ENCODE peak calls at places on chromosomes 2 and 18, in four cellular contexts. P, F, B and J are unnamed samples.

GRCh38 chr2:128310094-128310716 is 8.5 kb downstream of the HS6ST1 start:
- DNase-seq in P (no peak), F (peak; percentile 14), B (no peak), J (peak; percentile 37)

GRCh38 chr2:96985181-96985580 is 1.2 kb downstream of the FAM178B start:
- DNase-seq in P (no peak), F (no peak), B (peak; percentile 9), J (peak; percentile 70)

GRCh38 chr2:146135245-146135644 is 1615.3 kb upstream of the ZEB2 start:
- DNase-seq in P (no peak), F (no peak), B (no peak), J (peak; percentile 32)

GRCh38 chr18:61334491-61334850 is 1.2 kb downstream of the CDH20 start:
- DNase-seq in P (no peak), F (no peak), B (no peak), J (no peak)

GRCh38 chr2:156517419-156517818 is 81.2 kb downstream of the GPD2 start:
- DNase-seq in P (no peak), F (no peak), B (no peak), J (no peak)

GRCh38 chr2:160747771-160748170 is 254.2 kb upstream of the RBMS1 start:
- DNase-seq in P (no peak), F (no peak), B (no peak), J (no peak)

GRCh38 chr2:150528861-150529801 is 41.7 kb upstream of the RND3 start:
- DNase-seq in P (no peak), F (no peak), B (no peak), J (no peak)

GRCh38 chr18:9017170-9017899 is 85.2 kb upstream of the NDUFV2 start:
- DNase-seq in P (peak; percentile 35), F (peak; percentile 45), B (peak; percentile 90), J (peak; percentile 90)

GRCh38 chr18:55386545-55386944 is 201.4 kb downstream of the TCF4 start:
- DNase-seq in P (no peak), F (no peak), B (peak; percentile 32), J (no peak)

GRCh38 chr2:108534577-108535379 is 508 bp downstream of the LIMS1 start:
- DNase-seq in P (no peak), F (peak; percentile 43), B (no peak), J (peak; percentile 72)

GRCh38 chr2:95530734-95531133 is 46.2 kb upstream of the TRIM43B start:
- DNase-seq in P (no peak), F (no peak), B (no peak), J (no peak)

GRCh38 chr2:15367715-15368114 is 193.4 kb downstream of the NBAS start:
- DNase-seq in P (no peak), F (no peak), B (no peak), J (no peak)

GRCh38 chr18:37282386-37283037 is 283.1 kb downstream of the CELF4 start:
- DNase-seq in P (no peak), F (no peak), B (peak; percentile 49), J (peak; percentile 74)

GRCh38 chr2:121408641-121409040 is 122.0 kb upstream of the RNU4ATAC start:
- DNase-seq in P (no peak), F (no peak), B (no peak), J (no peak)

GRCh38 chr18:58148954-58149471 is 105.0 kb downstream of the NEDD4L start:
- DNase-seq in P (no peak), F (peak; percentile 49), B (no peak), J (no peak)
- H3K4me3 ChIP-seq in P (no peak overlapping the region), F (peak overlapping the region; percentile 20), B (no peak overlapping the region), J (no peak overlapping the region)

DNA sequence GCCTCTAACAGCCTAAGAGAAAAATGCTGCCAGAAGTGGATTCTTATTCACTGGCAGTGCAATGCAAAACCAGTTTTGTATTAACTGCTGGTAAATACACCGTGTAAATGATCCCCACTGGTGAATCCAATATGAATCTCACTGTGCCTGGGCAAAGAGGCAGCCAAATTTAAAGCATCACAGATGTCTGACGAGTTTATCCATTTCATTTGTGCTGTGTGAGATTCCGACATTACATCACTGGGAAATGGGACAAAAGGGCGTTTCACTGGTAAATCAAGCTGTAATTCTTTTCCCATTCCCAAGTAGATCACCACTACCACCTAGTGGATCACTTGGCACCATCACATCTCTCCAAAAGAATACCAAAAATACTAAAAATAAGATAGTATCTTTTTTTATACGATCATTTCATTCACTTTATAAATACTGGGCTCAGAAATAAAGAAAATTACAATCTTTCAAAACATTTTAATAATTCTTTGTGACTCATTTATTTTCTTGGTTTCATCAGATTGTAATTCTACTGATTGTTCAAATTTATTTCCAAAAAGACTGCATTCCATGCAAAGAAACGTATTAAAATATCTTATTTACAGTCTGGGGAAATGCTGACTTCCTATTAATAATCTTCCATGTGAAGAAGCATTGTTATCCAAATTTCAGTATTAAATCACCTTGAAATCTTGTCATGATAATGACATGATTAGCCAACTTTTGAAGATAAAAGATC is 125.6 kb downstream of the GRB14 start:
- DNase-seq in P (no peak), F (no peak), B (no peak), J (peak; percentile 57)
- TF ChIP-seq CTCF in P (no peak), F (no peak), B (peak; percentile 10), J (peak; percentile 83)

GRCh38 chr2:177258059-177258458 is 6.5 kb downstream of the NFE2L2 start:
- DNase-seq in P (no peak), F (no peak), B (no peak), J (no peak)
- H3K4me3 ChIP-seq in P (no peak overlapping the region), F (no peak overlapping the region), B (no peak overlapping the region), J (peak overlapping the region; percentile 61)

GRCh38 chr2:10439185-10439879 is 8.8 kb downstream of the ODC1 start:
- DNase-seq in P (no peak), F (no peak), B (no peak), J (peak; percentile 43)
- TF ChIP-seq CTCF in P (no peak), F (no peak), B (no peak), J (no peak)